ENCODE peak calls at places on chromosomes 16 and 17, in seven cellular contexts. D, I, C, O, U, V and J are unnamed samples.

GRCh38 chr17:74307984-74308773 is 17.8 kb upstream of the KIF19 start:
- DNase-seq in V (no peak), U (no peak), I (no peak), O (no peak), C (no peak), D (no peak), J (no peak)

GRCh38 chr16:46822270-46822669 is 8.7 kb downstream of the C16orf87 start:
- DNase-seq in I (no peak), U (no peak), V (no peak), C (no peak), D (no peak), O (no peak), J (no peak)

GRCh38 chr17:15233022-15233805 is 31.9 kb downstream of the PMP22 start:
- DNase-seq in D (peak; percentile 40), C (no peak), I (no peak), V (peak; percentile 70), U (no peak), O (no peak), J (no peak)

GRCh38 chr17:3710951-3711383 is 12.7 kb upstream of the HASPIN start:
- DNase-seq in I (peak; percentile 53), C (no peak), D (peak; percentile 76), O (peak; percentile 72), V (peak; percentile 83), U (no peak), J (no peak)

GRCh38 chr16:77993111-77993571 is 29.2 kb upstream of the CLEC3A start:
- DNase-seq in U (no peak), V (no peak), C (no peak), D (no peak), I (no peak), O (no peak), J (peak; percentile 28)

GRCh38 chr17:28953444-28954118 is 2.3 kb upstream of the PHF12 start:
- DNase-seq in D (no peak), V (peak; percentile 73), I (peak; percentile 51), O (no peak), U (no peak), C (peak; percentile 69), J (peak; percentile 89)

GRCh38 chr16:50674831-50675230 is 6.3 kb downstream of the SNX20 start:
- DNase-seq in D (no peak), I (no peak), U (no peak), O (no peak), V (no peak), C (no peak), J (no peak)

GRCh38 chr17:82300707-82301270 is 16.6 kb downstream of the CD7 start:
- DNase-seq in C (no peak), I (peak; percentile 84), O (no peak), U (no peak), D (no peak), V (peak; percentile 73), J (peak; percentile 94)

GRCh38 chr16:89571636-89572035 is 3.9 kb upstream of the CPNE7 start:
- DNase-seq in C (no peak), V (no peak), O (no peak), U (no peak), D (no peak), I (no peak), J (no peak)

GRCh38 chr17:45147102-45147580 is 1.1 kb upstream of the HEXIM1 start:
- DNase-seq in V (peak; percentile 87), O (no peak), C (no peak), U (peak; percentile 62), D (no peak), I (no peak), J (peak; percentile 95)

GRCh38 chr16:68236804-68237242 is 896 bp upstream of the ESRP2 start:
- DNase-seq in O (no peak), C (no peak), U (no peak), D (no peak), I (peak; percentile 38), V (no peak), J (no peak)

GRCh38 chr17:83055911-83056582 is 23.4 kb upstream of the METRNL start:
- DNase-seq in C (no peak), O (no peak), V (peak; percentile 56), D (peak; percentile 77), I (no peak), U (peak; percentile 9), J (no peak)

GRCh38 chr16:62041401-62041800 is 5.2 kb upstream of the CDH8 start:
- DNase-seq in U (no peak), I (no peak), V (peak; percentile 32), D (peak; percentile 5), O (no peak), C (no peak), J (no peak)

DNA sequence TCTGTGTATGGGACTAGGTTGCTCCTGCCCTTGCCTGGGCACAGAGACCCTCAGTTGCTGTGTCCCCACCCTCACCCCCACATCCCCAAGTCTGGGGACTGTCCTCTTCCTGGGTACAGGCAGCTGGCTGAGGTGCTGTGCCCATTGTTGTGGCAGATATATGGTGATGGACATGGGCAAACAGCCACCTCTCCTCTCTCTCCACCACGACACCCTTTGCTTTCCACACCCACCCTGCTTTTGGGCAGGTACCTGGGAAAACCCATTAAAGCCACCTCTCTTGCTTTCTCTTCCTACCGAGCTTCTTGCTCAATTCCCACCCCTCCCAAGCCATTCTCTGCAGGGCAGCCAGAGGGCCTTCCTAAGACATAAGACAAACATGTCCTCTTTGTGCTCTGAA is 21.7 kb downstream of the TRPV2 start:
- DNase-seq in U (no peak), O (no peak), C (no peak), I (no peak), D (no peak), V (peak; percentile 50), J (no peak)
- TF ChIP-seq POLR2A in U (no peak), O (no peak), C (no peak), I (no peak), D (no peak), V (no peak), J (no peak)

DNA sequence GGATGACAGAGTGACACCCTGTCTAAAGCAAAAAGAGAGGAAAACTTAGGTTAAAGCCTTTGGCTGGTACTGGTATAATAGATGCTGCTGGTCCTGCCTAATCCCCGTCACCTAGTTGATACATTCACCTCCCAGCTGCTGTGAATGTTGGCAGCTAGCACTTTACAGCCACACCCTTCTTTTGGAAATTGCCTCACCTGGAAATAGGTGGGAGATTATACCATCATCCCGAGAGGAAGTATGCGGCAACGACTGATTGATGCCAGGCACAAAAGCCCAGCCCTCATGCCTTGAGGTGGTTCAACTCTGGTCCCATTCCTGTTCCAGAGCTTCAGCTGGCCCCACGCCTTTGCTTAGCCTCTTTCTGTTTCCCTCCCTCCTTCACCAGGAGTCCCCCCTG is 53.2 kb upstream of the SIAH1 start:
- DNase-seq in D (no peak), I (no peak), V (no peak), U (no peak), C (no peak), O (no peak), J (no peak)
- TF ChIP-seq POLR2A in D (no peak), I (no peak), V (no peak), U (no peak), C (no peak), O (no peak), J (no peak)

DNA sequence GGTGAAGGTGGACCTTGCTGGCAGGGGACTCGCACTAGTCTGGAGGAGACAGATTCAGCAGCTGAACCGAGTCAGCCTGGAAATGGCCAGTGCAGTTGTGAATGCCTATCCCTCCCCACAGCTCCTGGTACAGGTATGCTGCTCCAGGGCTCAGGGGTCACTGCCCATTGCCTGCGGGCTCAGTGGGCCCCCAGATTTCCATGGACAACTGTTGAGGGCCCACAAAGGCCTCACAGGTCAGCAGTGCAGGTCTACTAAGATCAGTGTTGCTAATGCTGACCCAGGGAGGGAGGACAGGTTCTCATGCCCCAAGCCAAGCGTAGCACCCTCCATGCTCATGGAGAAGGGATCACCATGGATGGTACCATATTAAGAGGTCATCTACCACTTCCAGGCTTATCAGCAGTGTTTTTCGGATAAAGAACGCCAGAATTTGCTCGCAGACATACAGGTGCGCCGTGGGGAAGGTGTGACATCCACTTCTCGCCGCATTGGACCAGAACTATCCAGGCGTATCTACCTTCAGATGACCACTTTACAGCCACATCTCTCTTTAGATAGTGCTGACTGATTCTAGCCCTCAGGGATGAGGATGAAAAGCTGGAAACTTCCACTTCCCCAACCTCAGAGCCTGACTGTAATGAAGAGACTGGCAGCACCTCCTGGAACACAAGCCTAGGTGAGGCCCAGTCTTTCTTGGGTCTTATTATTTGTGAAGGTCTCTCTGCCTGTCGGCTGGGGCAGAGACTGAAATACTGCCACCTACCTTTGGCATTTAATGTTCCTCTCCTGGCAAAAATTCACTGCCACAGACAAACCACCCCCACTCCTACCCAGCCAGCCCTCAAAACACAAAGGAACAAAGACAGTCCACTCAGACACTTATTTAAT is 7.6 kb downstream of the EME1 start:
- DNase-seq in C (no peak), D (no peak), I (no peak), U (no peak), O (no peak), V (no peak), J (no peak)
- TF ChIP-seq POLR2A in C (peak; percentile 50), D (no peak), I (no peak), U (no peak), O (peak; percentile 34), V (peak; percentile 7), J (no peak)

GRCh38 chr17:79843917-79844815 is 4.9 kb upstream of the CBX4 start:
- DNase-seq in U (no peak), D (peak; percentile 72), O (no peak), I (peak; percentile 69), C (no peak), V (peak; percentile 54), J (no peak)
- TF ChIP-seq POLR2A in U (no peak), D (peak; percentile 62), O (no peak), I (peak; percentile 41), C (no peak), V (no peak), J (no peak)

DNA sequence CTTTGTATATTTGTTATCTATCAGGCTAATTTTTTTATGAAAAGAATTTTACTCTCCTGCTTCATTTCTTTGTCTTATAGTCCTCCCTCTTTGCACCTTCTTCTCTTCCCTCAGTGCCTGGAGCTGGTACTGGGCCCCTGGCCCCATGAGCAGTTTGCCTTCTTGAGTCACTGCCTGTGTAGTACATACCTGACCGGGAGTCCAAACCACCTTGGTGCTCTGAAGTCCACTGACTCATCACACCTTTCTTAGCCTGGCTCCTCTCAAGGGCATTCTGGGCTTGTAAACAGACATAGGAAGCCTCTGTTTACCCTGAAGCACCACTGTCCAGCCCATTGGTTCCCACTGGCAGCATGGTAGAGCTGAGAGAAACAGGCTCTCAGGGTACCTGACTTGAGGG is 11.0 kb upstream of the TACO1 start:
- DNase-seq in I (no peak), V (no peak), D (no peak), U (no peak), C (no peak), O (no peak), J (no peak)
- TF ChIP-seq POLR2A in I (no peak), V (no peak), D (no peak), U (no peak), C (no peak), O (no peak), J (no peak)

DNA sequence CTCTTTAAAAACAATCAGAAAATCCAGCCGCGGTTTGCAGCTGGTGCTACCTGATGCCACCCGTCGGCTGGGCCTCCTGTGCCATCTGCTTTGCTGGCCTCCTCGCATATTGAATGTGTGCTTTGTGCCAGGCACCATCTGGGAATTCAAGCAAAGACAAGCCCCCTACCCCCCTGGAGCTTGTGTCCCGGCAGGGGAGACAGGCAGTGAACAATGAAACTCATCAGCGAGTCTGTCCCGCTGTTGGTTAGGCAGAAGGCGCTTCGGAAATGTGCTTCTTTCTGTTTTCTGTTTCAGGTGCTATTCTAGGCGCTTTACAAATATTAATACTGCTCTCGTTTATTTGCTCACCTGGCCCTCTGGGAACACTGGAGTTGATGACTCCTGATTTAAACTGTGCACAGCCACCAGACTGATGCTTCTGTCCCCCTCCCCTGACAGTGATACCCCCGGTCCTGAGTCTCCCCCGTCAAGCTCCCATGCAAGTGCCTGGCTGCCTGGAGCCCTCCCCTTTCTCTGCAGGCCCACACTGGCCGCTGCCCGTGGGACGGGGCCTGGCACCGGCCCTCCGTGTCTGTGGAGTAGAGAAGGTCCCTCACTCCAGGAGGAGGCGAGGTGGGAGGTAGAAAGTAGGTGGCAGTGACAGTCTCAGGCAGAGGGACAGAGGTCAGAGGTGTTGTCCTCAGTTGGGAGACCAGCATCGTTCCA is 126.1 kb upstream of the PLCG2 start:
- DNase-seq in U (no peak), C (no peak), O (peak; percentile 45), I (peak; percentile 34), D (no peak), V (no peak), J (no peak)
- TF ChIP-seq POLR2A in U (no peak), C (no peak), O (no peak), I (no peak), D (no peak), V (no peak), J (no peak)